ENCODE peak calls at places on chromosomes 16 and 17, in nine cellular contexts. G is adrenal gland, I is fibroblast of lung, K is ovary, H is cardiac muscle cell, T is SK-N-SH, S is cardiac fibroblast, W is thoracic aorta, F is heart right ventricle. L is an unnamed sample.

GRCh38 chr17:69609495-69610315 is 195.2 kb downstream of the MAP2K6 start:
- DNase-seq in F (no peak), I (peak), W (no peak), H (peak), K (no peak), T (no peak), G (no peak), S (peak), L (peak)

GRCh38 chr16:10616744-10617640 is 36.6 kb upstream of the EMP2 start:
- DNase-seq in T (peak), F (peak), H (peak), K (peak), S (peak), G (peak), W (no peak), I (peak), L (peak)

GRCh38 chr17:51803161-51803560 is 355.4 kb downstream of the CA10 start:
- DNase-seq in K (no peak), T (no peak), S (no peak), H (no peak), G (no peak), I (no peak), W (no peak), F (no peak), L (no peak)

GRCh38 chr16:84503751-84504395 is 586 bp downstream of the MEAK7 start:
- DNase-seq in F (no peak), G (no peak), I (peak), T (no peak), H (no peak), S (peak), K (no peak), W (no peak), L (peak)

GRCh38 chr17:62617894-62618472 is 9.5 kb upstream of the MRC2 start:
- DNase-seq in F (no peak), K (no peak), G (no peak), H (peak), I (peak), T (no peak), W (no peak), S (no peak), L (peak)

GRCh38 chr17:70137451-70138230 is 31.7 kb upstream of the KCNJ2 start:
- DNase-seq in F (peak), S (peak), W (peak), G (peak), T (no peak), H (peak), I (peak), K (peak), L (peak)

GRCh38 chr17:83028851-83029250 is 50.6 kb upstream of the METRNL start:
- DNase-seq in H (no peak), T (no peak), F (no peak), S (no peak), G (peak), W (no peak), I (no peak), K (no peak), L (no peak)

GRCh38 chr17:56929362-56929969 is 15.6 kb upstream of the TRIM25 start:
- DNase-seq in G (no peak), S (peak), K (no peak), W (no peak), H (no peak), T (no peak), I (no peak), F (no peak), L (peak)

GRCh38 chr17:73594025-73594424 is 50.2 kb downstream of the SDK2 start:
- DNase-seq in K (no peak), G (no peak), T (no peak), W (no peak), I (no peak), F (no peak), S (no peak), H (peak), L (no peak)

GRCh38 chr17:80457236-80457856 is 19.1 kb downstream of the NPTX1 start:
- DNase-seq in K (no peak), H (no peak), I (no peak), G (no peak), S (no peak), T (no peak), F (no peak), W (no peak), L (no peak)

GRCh38 chr17:4744999-4745969 is 5.6 kb upstream of the CXCL16 start:
- DNase-seq in S (no peak), I (no peak), G (no peak), W (no peak), K (no peak), F (no peak), T (peak), H (no peak), L (no peak)

GRCh38 chr16:1821861-1822611 is 4.6 kb downstream of the HAGH start:
- DNase-seq in W (no peak), G (no peak), S (no peak), F (no peak), I (no peak), K (no peak), H (no peak), T (no peak), L (no peak)

GRCh38 chr16:6019490-6019991 is 921.9 kb upstream of the EEF2KMT start:
- DNase-seq in H (peak), G (no peak), W (no peak), S (no peak), F (no peak), I (peak), T (peak), K (no peak), L (no peak)

GRCh38 chr17:76501018-76501826 is at the start of gene RHBDF2:
- DNase-seq in G (peak), W (peak), I (peak), K (peak), H (peak), S (peak), F (peak), T (peak), L (peak)

GRCh38 chr16:56263711-56264608 is 72.7 kb downstream of the GNAO1 start:
- DNase-seq in W (no peak), G (peak), S (no peak), K (no peak), I (no peak), H (peak), T (peak), F (peak), L (no peak)

GRCh38 chr17:79341529-79341780 is 266.8 kb downstream of the ENGASE start:
- DNase-seq in H (no peak), K (no peak), T (no peak), W (no peak), F (no peak), S (no peak), G (no peak), I (no peak), L (no peak)

GRCh38 chr16:70602831-70603230 is 43.5 kb upstream of the IL34 start:
- DNase-seq in W (no peak), K (no peak), H (no peak), G (no peak), F (no peak), S (no peak), T (no peak), I (no peak), L (no peak)

GRCh38 chr17:72271603-72272002 is 150.8 kb downstream of the SOX9 start:
- DNase-seq in K (no peak), I (no peak), F (no peak), G (no peak), S (no peak), H (no peak), T (no peak), W (no peak), L (no peak)

GRCh38 chr17:40497704-40498103 is 3.7 kb downstream of the TNS4 start:
- DNase-seq in W (no peak), G (no peak), F (no peak), H (no peak), I (no peak), S (peak), K (no peak), T (no peak), L (peak)

GRCh38 chr17:50289268-50289667 is 15.0 kb downstream of the TMEM92 start:
- DNase-seq in T (no peak), H (no peak), W (no peak), K (no peak), G (no peak), S (peak), F (no peak), I (peak), L (peak)

GRCh38 chr16:495127-495748 is 32.3 kb upstream of the CAPN15 start:
- DNase-seq in S (peak), H (peak), T (peak), I (peak), W (no peak), G (no peak), K (no peak), F (no peak), L (peak)

GRCh38 chr17:78831688-78832540 is 8.7 kb downstream of the USP36 start:
- DNase-seq in F (no peak), S (no peak), W (no peak), I (no peak), T (no peak), H (no peak), K (no peak), G (no peak), L (no peak)

GRCh38 chr17:43381204-43381603 is 17.6 kb upstream of the ARL4D start:
- DNase-seq in G (no peak), T (no peak), K (peak), W (no peak), I (no peak), H (no peak), F (no peak), S (no peak), L (no peak)

GRCh38 chr17:60599620-60600489 is at the start of gene PPM1D:
- DNase-seq in H (peak), I (peak), S (peak), T (peak), F (peak), G (peak), K (peak), W (peak), L (peak)

GRCh38 chr17:51657224-51657623 is 396.9 kb downstream of the UTP18 start:
- DNase-seq in T (no peak), F (no peak), I (no peak), W (no peak), S (no peak), H (no peak), G (no peak), K (no peak), L (no peak)

GRCh38 chr16:14003119-14003570 is 68.0 kb upstream of the MRTFB start:
- DNase-seq in G (peak), T (peak), H (peak), K (peak), W (peak), S (peak), I (peak), F (peak), L (peak)

GRCh38 chr17:50935201-50936124 is 69.3 kb upstream of the TOB1 start:
- DNase-seq in S (no peak), K (peak), W (peak), I (no peak), G (peak), T (no peak), F (peak), H (no peak), L (no peak)

GRCh38 chr16:10541396-10541795 is 39.0 kb downstream of the EMP2 start:
- DNase-seq in H (no peak), F (no peak), G (no peak), I (no peak), T (no peak), W (no peak), S (no peak), K (peak), L (no peak)

GRCh38 chr17:68424861-68425260 is 32.4 kb downstream of the WIPI1 start:
- DNase-seq in I (no peak), K (no peak), F (no peak), G (peak), W (no peak), S (no peak), H (no peak), T (no peak), L (no peak)

GRCh38 chr16:57618306-57619132 is 9.9 kb upstream of the ADGRG1 start:
- DNase-seq in S (peak), G (no peak), W (no peak), I (no peak), K (no peak), T (no peak), F (no peak), H (peak), L (no peak)

GRCh38 chr17:8046929-8047768 is 8.3 kb downstream of the ALOX15B start:
- DNase-seq in K (no peak), H (no peak), F (no peak), S (no peak), G (no peak), I (no peak), W (no peak), T (no peak), L (no peak)

GRCh38 chr16:83994087-83994486 is 26.0 kb downstream of the NECAB2 start:
- DNase-seq in K (no peak), S (peak), G (no peak), T (no peak), W (no peak), F (no peak), H (no peak), I (peak), L (peak)

GRCh38 chr17:19933221-19933620 is 44.4 kb downstream of the AKAP10 start:
- DNase-seq in W (no peak), K (no peak), I (peak), S (peak), G (no peak), H (no peak), T (no peak), F (no peak), L (no peak)

GRCh38 chr17:14014647-14015046 is 54.7 kb upstream of the COX10 start:
- DNase-seq in F (no peak), I (peak), T (no peak), W (no peak), H (no peak), K (no peak), S (no peak), G (no peak), L (no peak)

GRCh38 chr17:14011740-14012405 is 57.4 kb upstream of the COX10 start:
- DNase-seq in S (no peak), T (no peak), W (no peak), I (no peak), H (no peak), G (no peak), K (no peak), F (peak), L (no peak)

GRCh38 chr17:14019186-14019956 is 49.9 kb upstream of the COX10 start:
- DNase-seq in F (no peak), T (no peak), K (no peak), H (no peak), G (no peak), I (peak), S (peak), W (no peak), L (peak)

GRCh38 chr17:14016858-14017257 is 52.4 kb upstream of the COX10 start:
- DNase-seq in S (no peak), I (no peak), W (no peak), G (no peak), T (no peak), K (no peak), F (no peak), H (no peak), L (no peak)

GRCh38 chr17:14015286-14015685 is 54.0 kb upstream of the COX10 start:
- DNase-seq in G (no peak), H (no peak), F (no peak), S (no peak), W (no peak), T (no peak), I (peak), K (no peak), L (no peak)
- H3K4me3 ChIP-seq in G (no peak), H (no peak), F (no peak), S (no peak), W (peak), T (no peak), I (no peak), K (no peak), L (no peak)

DNA sequence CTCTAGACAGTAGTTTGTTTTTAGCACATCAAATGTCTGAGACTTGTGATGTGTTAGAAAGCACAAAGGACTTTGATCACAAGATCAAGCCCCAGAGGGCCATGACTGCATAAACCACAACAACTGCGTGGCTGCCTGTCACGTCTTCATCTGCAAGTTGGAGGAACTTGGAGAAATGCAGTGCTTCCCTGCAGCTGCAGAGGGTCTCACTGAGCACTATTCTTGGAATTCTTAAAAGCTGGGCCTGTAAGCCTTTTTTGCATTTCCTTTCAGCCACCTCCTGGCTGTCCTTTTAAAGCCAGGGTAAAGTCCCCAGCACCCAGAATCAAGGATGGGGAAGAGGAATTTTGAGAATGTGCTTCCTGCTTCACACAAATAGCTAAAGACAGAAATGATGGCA is 431.3 kb downstream of the MAF start:
- DNase-seq in K (no peak), S (no peak), T (no peak), G (no peak), H (no peak), W (no peak), I (peak), F (no peak), L (peak)
- TF ChIP-seq CTCF in K (no peak), S (no peak), T (no peak), G (no peak), H (no peak), W (no peak), I (no peak), F (no peak), L (no peak)

GRCh38 chr17:66367112-66367511 is 64.7 kb downstream of the PRKCA start:
- DNase-seq in T (no peak), K (no peak), W (no peak), S (no peak), H (no peak), F (no peak), I (no peak), G (no peak), L (no peak)

GRCh38 chr17:66365204-66365524 is 62.8 kb downstream of the PRKCA start:
- DNase-seq in I (peak), H (no peak), S (no peak), T (no peak), G (no peak), F (no peak), W (no peak), K (no peak), L (no peak)

GRCh38 chr17:66369830-66370229 is 67.4 kb downstream of the PRKCA start:
- DNase-seq in I (no peak), S (no peak), H (no peak), K (no peak), F (no peak), W (no peak), T (no peak), G (no peak), L (no peak)

GRCh38 chr17:66365903-66366302 is 63.5 kb downstream of the PRKCA start:
- DNase-seq in W (no peak), H (no peak), I (no peak), T (no peak), K (no peak), G (no peak), F (no peak), S (no peak), L (no peak)

DNA sequence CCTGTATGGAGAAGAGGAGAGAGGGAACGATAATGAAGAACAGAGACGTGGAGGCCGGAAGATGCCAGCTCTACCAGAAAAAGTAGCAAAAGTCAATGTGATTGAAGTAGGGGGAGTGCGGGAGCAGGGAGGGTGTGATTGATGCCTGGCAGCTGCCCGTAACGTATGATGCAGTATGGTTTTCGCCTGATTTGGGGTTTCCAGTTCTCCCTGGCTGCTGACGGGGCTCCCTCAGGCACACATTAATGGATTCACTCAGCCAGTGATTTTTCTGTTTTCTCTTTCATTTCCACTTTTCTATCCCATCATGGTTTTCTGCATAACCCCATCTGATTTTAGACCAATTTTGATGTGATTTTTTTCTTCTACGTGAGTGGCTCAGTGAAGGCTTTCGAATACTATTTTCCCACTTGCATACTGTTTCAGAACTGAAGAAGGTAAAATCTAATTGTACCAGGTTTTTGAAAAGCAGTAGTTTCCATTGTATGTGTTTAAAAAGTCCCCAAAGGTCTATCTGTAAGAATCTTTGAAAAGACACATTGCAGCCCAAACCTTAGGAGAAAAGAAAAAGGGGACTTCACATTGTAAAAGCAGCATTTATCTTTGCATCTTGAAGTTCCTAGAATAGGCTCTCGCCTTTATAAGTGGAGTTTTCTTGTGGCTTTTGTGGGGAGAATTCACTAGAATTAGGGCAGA is 62.2 kb downstream of the PRKCA start:
- DNase-seq in W (no peak), F (no peak), H (no peak), S (no peak), G (no peak), I (no peak), K (no peak), T (no peak), L (no peak)
- H3K4me3 ChIP-seq in W (no peak), F (no peak), H (no peak), S (no peak), G (no peak), I (no peak), K (no peak), T (no peak), L (no peak)

GRCh38 chr17:77641718-77642117 is 316.8 kb upstream of the TNRC6C start:
- DNase-seq in W (no peak), K (no peak), H (no peak), T (no peak), F (no peak), S (no peak), I (no peak), G (no peak), L (no peak)

GRCh38 chr17:77645441-77646430 is 312.8 kb upstream of the TNRC6C start:
- DNase-seq in H (no peak), S (peak), I (peak), W (no peak), T (no peak), K (no peak), F (no peak), G (peak), L (no peak)

GRCh38 chr17:77647531-77647930 is 311.0 kb upstream of the TNRC6C start:
- DNase-seq in G (peak), S (no peak), T (no peak), K (no peak), H (no peak), F (no peak), W (no peak), I (no peak), L (no peak)

GRCh38 chr17:77644181-77644972 is 314.1 kb upstream of the TNRC6C start:
- DNase-seq in H (no peak), F (no peak), G (no peak), S (no peak), T (no peak), W (no peak), K (no peak), I (no peak), L (no peak)

GRCh38 chr17:77644981-77645380 is 313.5 kb upstream of the TNRC6C start:
- DNase-seq in H (no peak), F (no peak), T (no peak), K (no peak), I (no peak), W (no peak), S (no peak), G (peak), L (no peak)
- TF ChIP-seq CTCF in H (peak), F (no peak), T (no peak), K (no peak), I (no peak), W (no peak), S (no peak), G (no peak), L (no peak)

DNA sequence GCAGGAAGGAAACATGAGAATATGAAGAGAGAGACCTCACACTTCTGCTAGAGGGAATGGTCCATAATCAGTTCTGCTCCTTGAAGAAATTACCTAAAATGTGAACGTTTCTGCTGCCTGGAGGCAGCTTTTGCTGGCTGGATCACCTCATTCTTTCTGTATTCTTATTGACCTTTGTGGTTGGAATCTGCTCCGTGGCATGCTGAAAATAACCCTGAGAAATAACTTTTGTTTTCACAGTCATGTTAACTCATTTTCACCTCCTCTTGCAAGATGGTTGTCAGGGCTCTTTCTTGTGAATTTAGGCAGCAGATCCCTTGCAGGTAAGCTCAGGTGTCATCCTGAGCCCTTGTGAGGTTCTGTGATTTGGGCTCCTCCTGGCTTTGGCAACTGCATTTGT is 70.2 kb downstream of the IRF8 start:
- DNase-seq in W (no peak), F (no peak), K (no peak), T (no peak), H (no peak), I (peak), S (peak), G (no peak), L (peak)
- H3K4me3 ChIP-seq in W (no peak), F (no peak), K (no peak), T (no peak), H (no peak), I (no peak), S (no peak), G (no peak), L (no peak)

L was measured in fibroblast of mammary gland.